ENCODE peak calls at places on chromosome 16, in eight cellular contexts. H is colonic mucosa; P is left lung; N is CD8-positive, alpha-beta T cell; S is body of pancreas; E is neural progenitor cell; Z is mucosa of descending colon; D is ovary. Q is an unnamed sample.
A peak's percentile ranks its signal among the peaks of the same experiment; 100 is the strongest.

GRCh38 chr16:7628981-7629380 is 296.3 kb downstream of the RBFOX1 start:
- DNase-seq in H (no peak), P (no peak), E (no peak), D (no peak), Z (no peak), S (no peak), N (no peak), Q (no peak)

GRCh38 chr16:1773703-1774455 is 945 bp upstream of the MRPS34 start:
- DNase-seq in D (no peak), P (no peak), H (no peak), N (no peak), Z (no peak), E (no peak), S (no peak), Q (peak; percentile 15)

GRCh38 chr16:57999366-57999970 is 1.0 kb downstream of the ZNF319 start:
- DNase-seq in H (no peak), P (no peak), D (no peak), N (no peak), Z (no peak), E (peak; percentile 36), S (no peak), Q (no peak)

GRCh38 chr16:3171855-3172593 is 16.0 kb upstream of the OR1F1 start:
- DNase-seq in E (peak; percentile 49), H (no peak), Z (no peak), D (no peak), N (no peak), P (no peak), S (no peak), Q (peak; percentile 87)

GRCh38 chr16:2497641-2498040 is 16.1 kb upstream of the ATP6V0C start:
- DNase-seq in P (no peak), D (no peak), E (no peak), N (no peak), H (no peak), S (no peak), Z (no peak), Q (peak; percentile 43)

GRCh38 chr16:72878301-72879269 is 169.3 kb downstream of the ZFHX3 start:
- DNase-seq in N (no peak), D (no peak), S (peak; percentile 27), H (no peak), Z (no peak), P (no peak), E (no peak), Q (peak; percentile 60)

GRCh38 chr16:81831722-81832126 is 52.6 kb downstream of the PLCG2 start:
- DNase-seq in D (no peak), N (peak; percentile 38), S (peak; percentile 62), P (peak; percentile 89), E (no peak), H (peak; percentile 51), Z (peak; percentile 58), Q (no peak)

GRCh38 chr16:86882586-86883280 is 304.4 kb downstream of the FOXL1 start:
- DNase-seq in Z (no peak), S (no peak), D (no peak), N (no peak), H (no peak), P (no peak), E (no peak), Q (no peak)

GRCh38 chr16:23121024-23121423 is 28.2 kb downstream of the USP31 start:
- DNase-seq in S (no peak), H (peak; percentile 32), P (no peak), E (peak; percentile 36), Z (peak; percentile 32), D (no peak), N (no peak), Q (no peak)

GRCh38 chr16:11407047-11407982 is 62.1 kb downstream of the RMI2 start:
- DNase-seq in Z (peak; percentile 89), N (peak; percentile 50), D (peak; percentile 67), E (peak; percentile 77), H (peak; percentile 73), S (peak; percentile 74), P (peak; percentile 54), Q (peak; percentile 66)

GRCh38 chr16:860891-861290 is 60.4 kb upstream of the GNG13 start:
- DNase-seq in S (no peak), D (no peak), P (peak; percentile 8), E (no peak), Z (no peak), N (no peak), H (no peak), Q (no peak)

GRCh38 chr16:76268824-76269223 is 8.4 kb upstream of the CNTNAP4 start:
- DNase-seq in P (no peak), H (no peak), E (no peak), D (no peak), S (no peak), N (no peak), Z (no peak), Q (no peak)

GRCh38 chr16:76265434-76266045 is 11.7 kb upstream of the CNTNAP4 start:
- DNase-seq in N (no peak), D (no peak), E (peak; percentile 67), H (peak; percentile 47), Z (peak; percentile 67), S (peak; percentile 35), P (no peak), Q (peak; percentile 79)
- TF ChIP-seq CTCF in N (no peak), D (no peak), E (peak; percentile 68), H (peak; percentile 34), Z (peak; percentile 40), S (peak; percentile 37), P (peak; percentile 29), Q (peak; percentile 92)

GRCh38 chr16:20900299-20901067 is at the start of the genes DCUN1D3 and LYRM1:
- DNase-seq in Z (peak; percentile 97), D (peak; percentile 97), H (peak; percentile 96), N (peak; percentile 74), P (peak; percentile 98), E (peak; percentile 99), S (peak; percentile 98), Q (peak; percentile 99)
- H3K4me1 ChIP-seq in Z (peaks cover 36% of the 10 kb centered on the region), D (peaks cover 9% of the 10 kb centered on the region), H (peaks cover 17% of the 10 kb centered on the region), N (peaks cover 40% of the 10 kb centered on the region), P (peaks cover 38% of the 10 kb centered on the region), E (peaks cover 36% of the 10 kb centered on the region), S (peaks cover 71% of the 10 kb centered on the region), Q (no peaks in the 10 kb centered on the region)

GRCh38 chr16:89170346-89171215 is 967 bp upstream of the CDH15 start:
- DNase-seq in Z (peak; percentile 83), N (no peak), D (no peak), P (peak; percentile 75), H (peak; percentile 88), E (no peak), S (peak; percentile 52), Q (no peak)
- TF ChIP-seq CTCF in Z (no peak), N (no peak), D (no peak), P (no peak), H (no peak), E (no peak), S (no peak), Q (no peak)

DNA sequence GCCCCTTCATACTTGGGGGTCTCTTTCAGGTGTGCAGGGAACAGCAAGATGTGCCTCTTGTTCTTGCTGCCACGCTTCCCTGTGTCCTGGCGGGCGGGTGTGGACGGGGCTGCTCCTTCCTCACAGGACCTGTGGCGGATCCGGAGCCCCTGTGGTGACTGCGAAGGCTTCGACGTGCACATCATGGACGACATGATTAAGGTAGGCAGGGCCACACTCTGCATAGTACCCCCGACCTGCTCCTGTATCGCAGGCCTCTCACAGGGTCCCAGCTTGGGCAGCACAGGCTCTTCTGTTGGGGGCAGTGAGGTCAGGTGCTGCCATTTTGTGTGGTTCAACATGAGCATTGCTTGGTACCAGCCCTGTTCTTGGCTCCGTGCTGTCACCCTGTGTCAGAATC is 42.5 kb downstream of the PRMT7 start:
- DNase-seq in N (no peak), P (no peak), E (no peak), Z (no peak), H (no peak), D (peak; percentile 11), S (no peak), Q (no peak)
- H3K4me1 ChIP-seq in N (peaks cover 33% of the 10 kb centered on the region), P (no peaks in the 10 kb centered on the region), E (no peaks in the 10 kb centered on the region), Z (peaks cover 10% of the 10 kb centered on the region), H (peaks cover 5% of the 10 kb centered on the region), D (no peaks in the 10 kb centered on the region), S (no peaks in the 10 kb centered on the region), Q (no peaks in the 10 kb centered on the region)

DNA sequence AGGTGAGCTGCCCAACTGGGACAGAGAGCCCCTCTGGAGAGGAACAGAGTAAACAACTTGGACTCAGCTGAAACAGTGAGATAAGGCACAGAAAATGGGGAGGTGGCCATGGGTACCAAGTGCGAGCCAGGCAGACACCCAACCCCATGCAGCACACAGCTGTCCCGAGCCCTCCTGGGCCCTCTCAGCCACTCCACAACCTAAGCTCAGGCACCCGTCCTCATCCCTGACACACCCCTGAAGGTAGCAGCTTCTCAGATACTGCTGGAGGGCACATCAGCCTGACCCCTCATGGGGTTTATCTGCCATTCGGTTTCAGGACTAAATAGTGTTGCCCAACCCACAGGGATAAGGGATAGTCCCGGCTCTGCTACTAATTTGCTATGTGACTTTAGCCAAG is 4.8 kb upstream of the GFOD2 start:
- DNase-seq in S (no peak), D (no peak), P (no peak), E (no peak), H (no peak), Z (no peak), N (no peak), Q (no peak)
- TF ChIP-seq CTCF in S (no peak), D (no peak), P (no peak), E (no peak), H (no peak), Z (no peak), N (no peak), Q (no peak)

DNA sequence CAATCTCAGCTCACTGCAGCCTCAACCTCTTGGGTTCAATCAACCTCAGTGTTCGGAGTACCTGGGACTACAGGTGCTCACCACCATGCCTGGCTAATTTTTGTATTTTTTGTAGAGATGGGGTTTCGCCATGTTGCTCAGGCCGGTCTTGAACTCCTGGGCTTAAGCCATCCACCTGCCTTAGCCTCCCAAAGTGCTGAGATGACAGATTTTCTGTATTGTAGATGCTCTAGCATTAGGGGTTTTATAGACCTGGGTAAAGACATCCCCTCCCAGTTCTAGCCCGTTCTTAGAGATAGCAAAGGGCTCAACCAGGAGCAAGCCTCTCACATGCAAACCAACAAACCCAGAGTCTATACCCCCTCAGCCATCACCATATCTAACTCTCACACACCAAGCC is 57.3 kb downstream of the XYLT1 start:
- DNase-seq in S (no peak), H (no peak), D (no peak), Z (no peak), E (no peak), P (no peak), N (no peak), Q (no peak)
- H3K4me1 ChIP-seq in S (peaks cover 23% of the 10 kb centered on the region), H (no peaks in the 10 kb centered on the region), D (peaks cover 7% of the 10 kb centered on the region), Z (no peaks in the 10 kb centered on the region), E (peaks cover 22% of the 10 kb centered on the region), P (no peaks in the 10 kb centered on the region), N (peaks cover 16% of the 10 kb centered on the region), Q (no peaks in the 10 kb centered on the region)

DNA sequence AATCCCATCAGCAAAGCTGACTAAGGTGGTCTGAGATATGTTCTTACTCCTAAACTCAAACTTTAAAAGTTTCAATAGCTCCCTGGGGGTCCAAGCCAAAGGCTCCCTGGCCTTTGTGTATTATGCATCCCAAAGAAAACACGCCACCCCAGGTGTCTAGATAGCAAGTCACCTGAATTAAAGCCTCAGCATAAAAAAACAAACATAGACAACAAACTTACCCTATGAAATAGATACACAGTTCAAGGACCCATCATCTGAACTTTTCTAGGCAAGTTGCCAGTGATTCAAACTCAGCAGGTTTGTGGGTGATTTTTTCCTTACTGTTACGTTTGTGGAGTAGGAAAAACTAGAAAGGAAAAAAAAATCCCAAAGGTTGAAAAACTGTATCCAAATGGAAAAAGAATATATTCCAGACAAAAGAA is 12.5 kb downstream of the CMTM3 start:
- DNase-seq in E (no peak), N (no peak), Z (no peak), S (no peak), D (no peak), H (no peak), P (no peak), Q (no peak)
- TF ChIP-seq CTCF in E (no peak), N (no peak), Z (no peak), S (no peak), D (no peak), H (no peak), P (no peak), Q (no peak)

Q was measured in BE2C.